ENCODE peak calls at places on chromosomes 4 and X, in nine cellular contexts. T, L, G, V, Q, U, J, I and P are unnamed samples.
A peak's percentile ranks its signal among the peaks of the same experiment; 100 is the strongest.

GRCh38 chr4:168679397-168680176 is 182.7 kb downstream of the PALLD start:
- DNase-seq in G (peak; percentile 81), L (peak; percentile 40), J (no peak), T (no peak), I (no peak), U (no peak), Q (no peak), V (no peak), P (no peak)

GRCh38 chr4:106583567-106583966 is 215.0 kb upstream of the GIMD1 start:
- DNase-seq in Q (no peak), V (peak; percentile 99), U (peak; percentile 67), T (no peak), I (no peak), L (peak; percentile 83), G (peak; percentile 74), J (no peak), P (no peak)

GRCh38 chr4:87009095-87009648 is 74.4 kb downstream of the AFF1 start:
- DNase-seq in J (no peak), V (no peak), Q (no peak), L (no peak), U (peak; percentile 65), G (no peak), I (no peak), T (peak; percentile 72), P (no peak)

GRCh38 chr4:140267576-140267975 is 105.9 kb upstream of the SCOC start:
- DNase-seq in I (no peak), T (no peak), Q (no peak), G (no peak), J (no peak), V (no peak), L (no peak), U (no peak), P (no peak)

GRCh38 chrX:108224727-108225455 is 133.3 kb downstream of the ATG4A start:
- DNase-seq in G (peak; percentile 38), Q (no peak), T (no peak), L (peak; percentile 8), I (no peak), U (peak; percentile 31), J (no peak), V (no peak), P (peak; percentile 9)

GRCh38 chr4:139454646-139455045 is 725 bp downstream of the RAB33B start:
- DNase-seq in Q (no peak), I (no peak), J (no peak), T (no peak), U (peak; percentile 9), G (no peak), V (no peak), L (no peak), P (no peak)

GRCh38 chrX:11770320-11770719 is 12.3 kb downstream of the MSL3 start:
- DNase-seq in U (peak; percentile 67), G (peak; percentile 69), T (peak; percentile 58), Q (no peak), V (no peak), I (no peak), J (no peak), L (peak; percentile 28), P (no peak)

GRCh38 chrX:44105228-44105913 is 132.2 kb upstream of the NDP start:
- DNase-seq in Q (no peak), G (peak; percentile 6), I (no peak), L (no peak), T (no peak), U (no peak), J (no peak), V (no peak), P (no peak)

GRCh38 chr4:185035284-185035683 is 17.0 kb downstream of the HELT start:
- DNase-seq in J (no peak), L (no peak), I (no peak), G (no peak), T (no peak), U (no peak), Q (no peak), V (no peak), P (no peak)

GRCh38 chrX:151701531-151701930 is 6.3 kb downstream of the PRRG3 start:
- DNase-seq in L (no peak), I (no peak), T (no peak), Q (no peak), J (no peak), V (no peak), U (no peak), G (no peak), P (no peak)

GRCh38 chr4:174198396-174199179 is 84.9 kb downstream of the FBXO8 start:
- DNase-seq in L (peak; percentile 92), U (no peak), T (no peak), J (no peak), V (peak; percentile 34), G (peak; percentile 13), Q (no peak), I (no peak), P (no peak)

GRCh38 chr4:1376841-1377605 is 29.2 kb downstream of the NKX1-1 start:
- DNase-seq in U (no peak), V (no peak), Q (no peak), J (no peak), T (no peak), L (no peak), I (no peak), G (no peak), P (no peak)

GRCh38 chrX:100864967-100865366 is 9.2 kb downstream of the NOX1 start:
- DNase-seq in U (no peak), V (no peak), J (no peak), I (no peak), Q (no peak), L (peak; percentile 38), T (no peak), G (no peak), P (no peak)

GRCh38 chr4:159374749-159375535 is 272.1 kb downstream of the RAPGEF2 start:
- DNase-seq in Q (no peak), I (no peak), V (peak; percentile 73), U (no peak), G (no peak), J (no peak), T (no peak), L (no peak), P (no peak)

GRCh38 chr4:80081566-80081965 is 8.5 kb upstream of the ANTXR2 start:
- DNase-seq in J (no peak), L (no peak), Q (no peak), G (no peak), T (no peak), U (no peak), I (no peak), V (no peak), P (no peak)

DNA sequence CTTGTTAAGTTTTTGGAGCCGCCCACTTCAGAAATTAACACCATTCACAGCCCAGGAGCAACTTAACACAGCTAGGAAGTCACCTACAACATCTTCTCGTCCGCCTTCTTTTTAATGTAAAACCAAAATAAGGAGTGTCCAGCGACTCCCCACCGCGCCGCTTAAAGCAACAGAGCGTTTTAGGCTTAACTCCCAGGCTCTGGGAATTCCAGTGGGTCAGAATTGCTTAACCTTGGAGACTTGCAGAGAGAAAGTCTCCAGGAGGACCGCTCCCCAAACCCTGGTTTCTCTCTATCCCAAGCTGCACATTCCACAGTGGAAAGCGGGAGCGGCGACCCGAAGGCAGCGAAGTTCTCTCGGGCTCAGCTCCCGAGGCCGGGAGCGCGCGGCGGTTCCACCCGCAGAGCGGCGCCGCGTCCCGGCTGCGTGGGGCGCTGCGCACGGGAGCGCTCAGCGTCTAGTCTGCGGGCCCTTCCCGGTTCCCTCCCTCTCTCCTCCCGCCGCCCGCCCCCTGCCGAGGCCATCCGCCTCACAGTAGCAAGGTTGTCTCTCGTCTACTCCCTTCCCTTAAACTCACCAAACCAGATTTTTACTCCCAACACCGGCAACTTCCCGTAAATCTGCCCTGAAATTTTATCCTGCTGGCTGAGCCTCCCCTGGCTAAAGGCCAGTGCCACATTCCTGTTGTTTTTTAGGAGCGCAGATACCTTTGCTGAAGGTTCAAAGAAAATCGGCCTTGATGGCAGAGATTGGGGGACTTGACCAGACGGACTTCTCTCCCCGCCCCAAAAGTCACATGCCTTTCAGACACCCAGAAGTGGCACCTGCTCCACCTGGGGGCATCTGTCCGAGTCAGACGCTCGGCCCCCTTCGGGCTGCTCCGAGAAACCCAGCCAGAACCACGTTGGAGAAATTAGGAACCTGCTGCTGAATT is at the start of gene RBM47:
- DNase-seq in G (peak; percentile 76), U (peak; percentile 57), Q (peak; percentile 73), L (peak; percentile 4), I (peak; percentile 33), J (peak; percentile 78), V (no peak), T (peak; percentile 77), P (no peak)
- TF ChIP-seq CTCF in G (peak; percentile 11), U (no peak), Q (no peak), L (peak; percentile 1), I (no peak), J (peak; percentile 24), V (no peak), T (no peak), P (no peak)

GRCh38 chr4:78691333-78691732 is 84.8 kb upstream of the BMP2K start:
- DNase-seq in G (no peak), Q (no peak), U (peak; percentile 11), L (peak; percentile 30), V (no peak), I (no peak), J (no peak), T (no peak), P (no peak)
- TF ChIP-seq CTCF in G (no peak), Q (no peak), U (no peak), L (no peak), V (no peak), I (no peak), J (no peak), T (no peak), P (no peak)

DNA sequence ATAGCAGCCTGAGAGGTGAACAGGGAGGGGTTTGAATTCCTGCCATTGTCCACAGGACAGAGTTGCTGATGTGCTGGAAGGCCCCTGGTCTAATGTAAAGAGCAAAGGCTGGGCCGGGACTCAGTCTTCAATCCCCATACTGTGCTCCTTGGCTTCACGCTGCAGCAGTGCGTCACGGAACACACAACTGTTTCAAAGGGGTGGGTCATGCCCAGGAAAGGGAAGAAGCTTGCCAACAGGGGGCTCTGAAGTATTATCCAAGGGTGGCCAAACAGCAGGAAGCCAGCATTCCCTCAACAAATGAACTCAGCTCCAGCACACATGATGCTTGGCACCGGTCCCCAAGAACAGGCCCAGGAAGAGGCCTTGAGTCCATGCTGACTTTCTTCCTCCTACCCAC is 122.5 kb downstream of the NFKB1 start:
- DNase-seq in G (peak; percentile 81), L (peak; percentile 63), I (no peak), V (no peak), J (no peak), Q (no peak), T (no peak), U (peak; percentile 29), P (no peak)
- TF ChIP-seq CTCF in G (peak; percentile 34), L (peak; percentile 79), I (no peak), V (peak; percentile 31), J (peak; percentile 43), Q (no peak), T (no peak), U (no peak), P (peak; percentile 12)

GRCh38 chrX:45781901-45782553 is 581.4 kb upstream of the DIPK2B start:
- DNase-seq in I (no peak), T (no peak), U (peak; percentile 73), G (peak; percentile 71), Q (no peak), J (no peak), V (no peak), L (no peak), P (no peak)
- TF ChIP-seq CTCF in I (no peak), T (no peak), U (peak; percentile 17), G (peak; percentile 39), Q (no peak), J (no peak), V (peak; percentile 52), L (peak; percentile 50), P (no peak)

GRCh38 chrX:95823796-95824195 is 860.8 kb upstream of the DIAPH2 start:
- DNase-seq in I (no peak), V (no peak), G (no peak), U (no peak), Q (no peak), L (no peak), T (no peak), J (no peak), P (no peak)
- TF ChIP-seq CTCF in I (peak; percentile 4), V (no peak), G (no peak), U (no peak), Q (no peak), L (no peak), T (no peak), J (peak; percentile 68), P (no peak)